ENCODE peak calls at places on chromosome 7, in six cellular contexts. M is body of pancreas, J is BJ, O is suprapubic skin, T is colonic mucosa, V is PC-9. A is an unnamed sample. For H3K27me3, the result is how much of the 10 kb centered on the place peaks cover.

GRCh38 chr7:34130558-34131285 is 225.4 kb downstream of the BMPER start:
- DNase-seq in M (no peak), J (no peak), O (no peak), V (no peak), T (no peak), A (no peak)

GRCh38 chr7:17298840-17299476 is 506 bp downstream of the AHR start:
- DNase-seq in V (peak), M (peak), T (peak), O (peak), J (no peak), A (no peak)

GRCh38 chr7:4191525-4191924 is 490.6 kb upstream of the FOXK1 start:
- DNase-seq in T (no peak), V (no peak), J (no peak), M (no peak), O (no peak), A (no peak)

GRCh38 chr7:153386581-153386980 is 627.0 kb downstream of the ACTR3B start:
- DNase-seq in J (no peak), O (no peak), M (no peak), T (peak), V (no peak), A (no peak)

GRCh38 chr7:111159426-111159825 is 68.5 kb downstream of the LRRN3 start:
- DNase-seq in J (peak), O (no peak), M (no peak), T (no peak), V (no peak), A (no peak)

GRCh38 chr7:45001138-45001694 is 1.2 kb downstream of the CCM2 start:
- DNase-seq in O (no peak), M (peak), V (peak), J (no peak), T (peak), A (no peak)

GRCh38 chr7:44965937-44966730 is 12.7 kb downstream of the MYO1G start:
- DNase-seq in M (no peak), T (no peak), J (no peak), O (peak), V (no peak), A (no peak)

GRCh38 chr7:36966636-36967035 is 242.3 kb upstream of the AOAH start:
- DNase-seq in T (no peak), O (no peak), J (no peak), V (no peak), M (no peak), A (no peak)

GRCh38 chr7:7884855-7885254 is 83.7 kb upstream of the GLCCI1 start:
- DNase-seq in T (no peak), M (no peak), O (no peak), V (no peak), J (no peak), A (no peak)

GRCh38 chr7:40733578-40733977 is 598.8 kb downstream of the SUGCT start:
- DNase-seq in O (no peak), T (peak), J (no peak), V (peak), M (no peak), A (no peak)

GRCh38 chr7:40733111-40733510 is 598.3 kb downstream of the SUGCT start:
- DNase-seq in O (no peak), T (no peak), M (no peak), J (no peak), V (peak), A (no peak)
- H3K27me3 ChIP-seq in O (under half), T (under half), M (under half), J (under half), V (under half), A (under half)

DNA sequence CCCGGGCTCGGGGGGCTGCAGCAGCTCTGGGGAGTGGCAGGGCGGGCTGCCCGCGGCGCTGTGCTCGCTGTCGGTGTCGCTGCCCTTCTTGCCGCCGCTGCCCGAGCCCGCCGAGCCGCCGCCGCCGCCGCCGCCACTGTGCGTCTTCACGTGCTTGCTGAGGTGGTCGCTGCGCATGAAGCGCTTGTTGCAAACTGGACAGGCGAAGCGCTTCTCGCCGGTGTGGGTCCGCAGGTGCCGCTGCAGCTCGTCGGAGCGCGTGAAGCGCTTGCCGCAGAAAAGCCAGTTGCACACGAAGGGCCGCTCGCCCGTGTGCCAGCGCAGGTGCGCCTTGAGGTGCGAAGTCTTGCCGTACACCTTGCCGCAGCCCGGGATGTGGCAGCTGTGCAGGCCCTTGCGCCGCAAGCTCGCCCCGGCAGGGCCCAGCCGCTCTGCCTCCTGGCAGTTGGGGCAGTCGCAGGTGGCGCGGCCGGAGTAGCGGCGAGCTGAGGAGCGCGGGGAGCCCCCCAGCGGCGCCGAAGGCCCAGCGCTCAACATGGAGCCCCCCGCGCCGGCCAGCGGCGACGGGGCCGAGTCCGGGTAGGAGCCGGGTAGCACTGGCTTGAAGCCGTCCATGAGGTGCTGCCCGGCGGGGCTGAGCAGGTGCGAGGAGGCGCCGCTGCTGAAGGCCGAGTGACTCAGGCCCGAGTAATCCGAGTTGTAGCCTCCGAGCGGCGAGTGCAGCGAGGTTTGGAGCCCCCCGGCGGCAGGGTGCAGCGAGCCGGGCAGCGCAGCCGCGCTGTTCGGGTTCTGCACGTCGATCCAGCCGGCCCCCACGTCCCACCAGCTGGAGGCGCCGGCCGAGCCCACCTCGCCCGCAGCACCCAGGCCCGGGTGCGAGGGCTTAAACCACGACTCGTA is 2.1 kb downstream of the SP8 start:
- DNase-seq in J (no peak), T (no peak), O (no peak), M (no peak), V (no peak), A (no peak)
- H3K27me3 ChIP-seq in J (under half), T (half or more), O (half or more), M (under half), V (under half), A (half or more)

GRCh38 chr7:96989241-96989858 is 16.0 kb upstream of the DLX6 start:
- DNase-seq in J (no peak), V (no peak), M (no peak), T (no peak), O (no peak), A (no peak)
- H3K27me3 ChIP-seq in J (under half), V (under half), M (under half), T (half or more), O (half or more), A (half or more)

GRCh38 chr7:43554423-43554822 is 28.5 kb upstream of the STK17A start:
- DNase-seq in V (no peak), O (no peak), M (no peak), J (no peak), T (no peak), A (no peak)
- H3K27me3 ChIP-seq in V (under half), O (under half), M (under half), J (under half), T (under half), A (under half)

GRCh38 chr7:246451-246850 is 43.5 kb upstream of the FOXL3 start:
- DNase-seq in M (no peak), O (no peak), T (no peak), V (no peak), J (no peak), A (no peak)
- H3K27me3 ChIP-seq in M (under half), O (under half), T (under half), V (under half), J (under half), A (under half)

GRCh38 chr7:69599879-69600764 is 1.8 kb downstream of the AUTS2 start:
- DNase-seq in O (no peak), J (no peak), T (peak), M (peak), V (no peak), A (no peak)
- H3K27me3 ChIP-seq in O (under half), J (under half), T (under half), M (under half), V (under half), A (under half)

A was measured in AG04450.